ENCODE peak calls at places on chromosomes 4 and X, in eight cellular contexts. O, W, R, E, X, H, N and K are unnamed samples.

GRCh38 chr4:76772498-76773106 is 125.3 kb downstream of the SOWAHB start:
- DNase-seq in H (no peak), N (no peak), R (no peak), E (no peak), O (no peak), X (no peak), W (no peak), K (no peak)

GRCh38 chrX:39823424-39823823 is 274.3 kb downstream of the BCOR start:
- DNase-seq in X (no peak), E (no peak), H (no peak), N (no peak), O (no peak), R (no peak), W (no peak), K (no peak)

GRCh38 chr4:113692809-113693411 is 68.6 kb downstream of the CAMK2D start:
- DNase-seq in E (no peak), X (no peak), R (no peak), O (no peak), H (no peak), W (no peak), N (no peak), K (no peak)

GRCh38 chr4:42954925-42955669 is 62.6 kb downstream of the GRXCR1 start:
- DNase-seq in R (no peak), W (no peak), H (no peak), E (no peak), O (no peak), N (no peak), X (no peak), K (no peak)

GRCh38 chr4:75724867-75725724 is 719 bp downstream of the USO1 start:
- DNase-seq in W (peak; percentile 77), X (peak; percentile 70), R (peak; percentile 76), H (peak; percentile 65), N (peak; percentile 24), O (peak; percentile 11), E (no peak), K (peak; percentile 69)

GRCh38 chrX:154714925-154715324 is 36.0 kb downstream of the GAB3 start:
- DNase-seq in O (no peak), E (no peak), X (no peak), H (peak; percentile 49), N (no peak), W (peak; percentile 50), R (peak; percentile 39), K (peak; percentile 35)

GRCh38 chrX:2474963-2475726 is 25.6 kb downstream of the DHRSX start:
- DNase-seq in E (no peak), N (no peak), R (no peak), H (no peak), X (no peak), W (no peak), O (no peak), K (no peak)

GRCh38 chr4:142497606-142498005 is 348.5 kb downstream of the INPP4B start:
- DNase-seq in W (no peak), E (no peak), N (no peak), R (no peak), H (no peak), X (no peak), O (no peak), K (no peak)

GRCh38 chr4:123477804-123478209 is 81.2 kb downstream of the SPRY1 start:
- DNase-seq in X (peak; percentile 78), N (no peak), O (no peak), W (peak; percentile 36), H (peak; percentile 77), E (no peak), R (no peak), K (no peak)